ENCODE peak calls at places on chromosome 4, in five cellular contexts. S is HS-5, A is neural crest cell, H is NCI-H2081, J is RPMI8226. B is an unnamed sample.

GRCh38 chr4:40916880-40917279 is 167.1 kb downstream of the NSUN7 start:
- DNase-seq in H (no peak), J (peak; percentile 28), S (no peak), A (peak; percentile 14), B (peak; percentile 74)

GRCh38 chr4:69713593-69713992 is 46.8 kb downstream of the SULT1B1 start:
- DNase-seq in H (no peak), A (no peak), J (no peak), S (no peak), B (no peak)

GRCh38 chr4:183409956-183410355 is 34.5 kb upstream of the CDKN2AIP start:
- DNase-seq in H (no peak), A (no peak), J (no peak), S (no peak), B (no peak)

GRCh38 chr4:8329560-8329858 is 60.0 kb downstream of the HTRA3 start:
- DNase-seq in S (no peak), A (no peak), J (no peak), H (no peak), B (no peak)

GRCh38 chr4:88159137-88159725 is 792 bp upstream of the ABCG2 start:
- DNase-seq in A (no peak), J (no peak), H (peak; percentile 11), S (no peak), B (no peak)

GRCh38 chr4:827209-828081 is 1.5 kb upstream of the CPLX1 start:
- DNase-seq in H (no peak), J (no peak), S (no peak), A (no peak), B (no peak)

GRCh38 chr4:109721033-109721432 is 8.8 kb downstream of the PLA2G12A start:
- DNase-seq in S (no peak), H (no peak), J (no peak), A (no peak), B (no peak)

GRCh38 chr4:153541426-153542096 is 75.4 kb downstream of the TMEM131L start:
- DNase-seq in H (no peak), S (peak; percentile 78), J (no peak), A (no peak), B (no peak)

GRCh38 chr4:26660261-26660660 is 76.4 kb downstream of the TBC1D19 start:
- DNase-seq in A (no peak), J (no peak), S (no peak), H (no peak), B (no peak)

GRCh38 chr4:15656038-15656470 is 897 bp upstream of the FBXL5 start:
- DNase-seq in J (no peak), A (peak; percentile 2), S (no peak), H (no peak), B (no peak)

GRCh38 chr4:53015681-53016080 is 153.6 kb downstream of the RASL11B start:
- DNase-seq in S (no peak), J (no peak), A (peak; percentile 53), H (peak; percentile 54), B (peak; percentile 65)

GRCh38 chr4:169249214-169249973 is 21.4 kb downstream of the SH3RF1 start:
- DNase-seq in H (peak; percentile 6), S (no peak), A (no peak), J (no peak), B (no peak)

GRCh38 chr4:188372051-188372450 is 232.8 kb downstream of the TRIML1 start:
- DNase-seq in J (no peak), A (no peak), S (peak; percentile 39), H (no peak), B (no peak)

GRCh38 chr4:84050014-84050413 is 449.1 kb downstream of the NKX6-1 start:
- DNase-seq in H (peak; percentile 71), J (no peak), A (no peak), S (no peak), B (no peak)

GRCh38 chr4:148514581-148514980 is 72.4 kb upstream of the NR3C2 start:
- DNase-seq in A (no peak), S (no peak), J (no peak), H (no peak), B (no peak)

GRCh38 chr4:37685726-37686372 is 327 bp downstream of the RELL1 start:
- DNase-seq in S (no peak), A (no peak), J (peak; percentile 38), H (peak; percentile 44), B (peak; percentile 71)

GRCh38 chr4:140154572-140154891 is 548 bp upstream of the MAML3 start:
- DNase-seq in H (no peak), S (no peak), J (no peak), A (no peak), B (no peak)

GRCh38 chr4:11355224-11355623 is 73.5 kb downstream of the HS3ST1 start:
- DNase-seq in S (no peak), H (no peak), J (no peak), A (no peak), B (no peak)

GRCh38 chr4:152534541-152535231 is 1.2 kb downstream of the FBXW7 start:
- DNase-seq in J (peak; percentile 60), A (peak; percentile 15), S (no peak), H (peak; percentile 13), B (peak; percentile 70)

GRCh38 chr4:39719804-39720580 is 22.1 kb downstream of the UBE2K start:
- DNase-seq in J (no peak), H (no peak), A (no peak), S (no peak), B (no peak)

GRCh38 chr4:184315675-184316359 is 98.1 kb upstream of the ENPP6 start:
- DNase-seq in A (no peak), J (no peak), S (no peak), H (no peak), B (no peak)